ENCODE peak calls at places on chromosomes 7 and 10, in nine cellular contexts. U, D, O, Y, X, L, I, A and M are unnamed samples.
A peak's percentile ranks its signal among the peaks of the same experiment; 100 is the strongest.

GRCh38 chr7:2938514-2939192 is 94.5 kb upstream of the GNA12 start:
- DNase-seq in A (no peak), Y (no peak), O (no peak), I (peak; percentile 13), L (no peak), D (no peak), U (no peak), X (no peak), M (no peak)

GRCh38 chr7:69638674-69639073 is 40.4 kb downstream of the AUTS2 start:
- DNase-seq in U (no peak), A (no peak), D (no peak), L (no peak), O (no peak), X (no peak), I (no peak), Y (no peak), M (no peak)

GRCh38 chr10:62528441-62528840 is 154.3 kb downstream of the ZNF365 start:
- DNase-seq in A (no peak), L (no peak), Y (no peak), O (no peak), U (no peak), X (peak; percentile 29), I (no peak), D (no peak), M (no peak)

GRCh38 chr7:111517441-111518037 is 44.8 kb downstream of the IMMP2L start:
- DNase-seq in Y (no peak), L (no peak), D (no peak), U (no peak), I (no peak), A (no peak), O (no peak), X (peak; percentile 7), M (no peak)

GRCh38 chr10:87093461-87094372 is 926 bp downstream of the GLUD1 start:
- DNase-seq in O (peak; percentile 77), Y (peak; percentile 73), I (peak; percentile 81), A (peak; percentile 64), D (peak; percentile 74), L (peak; percentile 70), U (peak; percentile 54), X (peak; percentile 43), M (peak; percentile 48)

GRCh38 chr10:69232736-69233135 is 12.6 kb downstream of the HKDC1 start:
- DNase-seq in D (no peak), A (no peak), U (no peak), I (no peak), L (no peak), X (no peak), O (no peak), Y (peak; percentile 70), M (no peak)

GRCh38 chr10:19749185-19749729 is 67.0 kb upstream of the PLXDC2 start:
- DNase-seq in O (no peak), U (no peak), D (no peak), L (peak; percentile 80), I (no peak), Y (no peak), X (peak; percentile 89), A (no peak), M (no peak)

GRCh38 chr7:91694221-91694856 is 186.2 kb downstream of the MTERF1 start:
- DNase-seq in O (no peak), D (no peak), L (peak; percentile 20), I (no peak), Y (no peak), U (no peak), A (no peak), X (peak; percentile 82), M (no peak)

GRCh38 chr10:69321037-69321715 is 42.9 kb downstream of the HK1 start:
- DNase-seq in I (no peak), A (no peak), X (no peak), Y (no peak), L (peak; percentile 26), U (no peak), D (no peak), O (no peak), M (no peak)

GRCh38 chr7:131329176-131329570 is 1.5 kb downstream of the MKLN1 start:
- DNase-seq in L (peak; percentile 37), I (no peak), A (peak; percentile 26), X (no peak), Y (no peak), U (no peak), D (peak; percentile 48), O (no peak), M (peak; percentile 22)

GRCh38 chr10:84294766-84295447 is 33.5 kb upstream of the CCSER2 start:
- DNase-seq in O (no peak), A (no peak), I (no peak), U (no peak), X (no peak), D (no peak), Y (no peak), L (no peak), M (no peak)

GRCh38 chr10:86734209-86734988 is 22.0 kb upstream of the BMPR1A start:
- DNase-seq in I (no peak), A (no peak), O (no peak), D (no peak), X (no peak), L (no peak), U (no peak), Y (no peak), M (no peak)

GRCh38 chr7:992742-993607 is 10.0 kb downstream of the CYP2W1 start:
- DNase-seq in O (peak; percentile 97), I (peak; percentile 99), U (peak; percentile 89), X (peak; percentile 94), Y (peak; percentile 98), D (peak; percentile 98), A (peak; percentile 87), L (peak; percentile 96), M (peak; percentile 93)

GRCh38 chr10:92923416-92923815 is 75.1 kb downstream of the EXOC6 start:
- DNase-seq in L (no peak), O (no peak), D (no peak), I (no peak), X (no peak), A (no peak), U (no peak), Y (no peak), M (no peak)

GRCh38 chr7:22853674-22854157 is 31.1 kb upstream of the TOMM7 start:
- DNase-seq in U (no peak), A (no peak), I (no peak), O (no peak), Y (peak; percentile 36), D (no peak), L (peak; percentile 58), X (no peak), M (no peak)

GRCh38 chr10:110535958-110536891 is 31.3 kb upstream of the SMC3 start:
- DNase-seq in U (peak; percentile 44), D (no peak), O (no peak), A (peak; percentile 28), X (peak; percentile 91), Y (peak; percentile 36), I (peak; percentile 58), L (peak; percentile 89), M (peak; percentile 84)

DNA sequence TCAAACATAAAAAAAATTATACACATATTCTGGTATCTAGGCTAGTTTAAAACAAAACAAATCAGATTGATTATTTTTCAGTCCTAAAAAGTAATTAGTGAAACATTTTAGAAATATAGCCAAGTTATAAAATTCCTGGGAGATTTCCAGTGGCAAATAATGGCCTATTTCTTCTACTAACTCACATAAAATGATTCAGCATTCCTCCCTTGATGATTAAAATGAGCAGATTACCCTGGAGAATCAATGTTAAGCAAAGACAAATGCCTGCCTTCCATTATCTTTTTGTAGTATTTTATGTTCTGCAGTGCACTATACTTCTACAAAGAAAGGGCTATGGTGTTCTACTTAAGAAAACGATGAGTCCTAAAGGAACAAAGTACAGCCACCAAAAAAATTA is 53.7 kb downstream of the PARD3 start:
- DNase-seq in O (no peak), D (no peak), L (peak; percentile 29), U (no peak), Y (no peak), X (no peak), I (no peak), A (no peak), M (no peak)
- H3K27ac ChIP-seq in O (no peak overlapping the region), D (no peak overlapping the region), L (no peak overlapping the region), U (no peak overlapping the region), Y (no peak overlapping the region), X (no peak overlapping the region), I (no peak overlapping the region), A (no peak overlapping the region), M (no peak overlapping the region)

GRCh38 chr10:49113741-49114141 is 1.6 kb downstream of the VSTM4 start:
- DNase-seq in X (peak; percentile 13), Y (no peak), O (no peak), D (no peak), U (no peak), L (peak; percentile 84), I (peak; percentile 16), A (no peak), M (no peak)
- H3K4me3 ChIP-seq in X (peak overlapping the region; percentile 76), Y (no peak overlapping the region), O (no peak overlapping the region), D (no peak overlapping the region), U (no peak overlapping the region), L (peak overlapping the region; percentile 81), I (peak overlapping the region; percentile 68), A (no peak overlapping the region), M (no peak overlapping the region)

GRCh38 chr10:97520978-97521761 is 22.4 kb downstream of the UBTD1 start:
- DNase-seq in I (no peak), U (no peak), Y (no peak), D (no peak), O (no peak), A (no peak), X (no peak), L (no peak), M (no peak)

GRCh38 chr10:97519342-97519741 is 20.6 kb downstream of the UBTD1 start:
- DNase-seq in I (no peak), O (no peak), Y (no peak), L (peak; percentile 49), X (peak; percentile 34), D (no peak), A (no peak), U (no peak), M (no peak)

GRCh38 chr10:97522071-97522470 is 23.3 kb downstream of the UBTD1 start:
- DNase-seq in D (no peak), U (no peak), L (no peak), O (no peak), Y (no peak), X (no peak), A (no peak), I (no peak), M (no peak)

GRCh38 chr10:97518601-97519043 is 19.9 kb downstream of the UBTD1 start:
- DNase-seq in A (no peak), D (no peak), O (no peak), I (no peak), Y (no peak), L (peak; percentile 79), X (no peak), U (no peak), M (peak; percentile 92)

DNA sequence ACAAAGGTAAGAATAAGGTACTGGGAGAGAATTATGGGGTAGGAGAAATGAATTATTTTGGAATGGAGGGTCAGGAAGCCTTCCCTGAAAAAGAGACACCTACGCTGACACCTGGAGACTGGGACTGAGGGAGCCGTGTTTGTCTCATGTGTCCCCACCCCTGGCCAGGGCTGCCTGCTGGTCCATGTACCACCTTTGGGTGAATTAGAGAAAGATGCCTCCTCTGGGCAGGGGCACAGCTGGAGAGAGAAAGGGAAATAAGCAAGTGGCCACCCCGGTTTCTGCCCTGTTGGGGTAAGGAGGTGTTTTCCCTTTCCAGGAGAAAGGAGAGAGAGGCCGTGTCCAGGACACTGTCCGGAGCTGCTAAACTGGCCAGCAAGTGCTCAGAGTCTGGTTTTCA is 21.8 kb downstream of the UBTD1 start:
- DNase-seq in X (no peak), O (no peak), U (no peak), D (no peak), I (no peak), L (no peak), Y (no peak), A (no peak), M (no peak)
- H3K27ac ChIP-seq in X (no peak overlapping the region), O (no peak overlapping the region), U (no peak overlapping the region), D (no peak overlapping the region), I (no peak overlapping the region), L (no peak overlapping the region), Y (no peak overlapping the region), A (no peak overlapping the region), M (no peak overlapping the region)

GRCh38 chr7:101121996-101122932 is 4.6 kb upstream of the SERPINE1 start:
- DNase-seq in D (peak; percentile 40), I (peak; percentile 84), O (peak; percentile 39), Y (peak; percentile 65), A (no peak), X (peak; percentile 100), U (no peak), L (peak; percentile 98), M (peak; percentile 85)
- H3K4me3 ChIP-seq in D (peak overlapping the region; percentile 53), I (peak overlapping the region; percentile 50), O (no peak overlapping the region), Y (peak overlapping the region; percentile 50), A (peak overlapping the region; percentile 8), X (peak overlapping the region; percentile 57), U (no peak overlapping the region), L (peak overlapping the region; percentile 68), M (peak overlapping the region; percentile 53)